ENCODE peak calls at places on chromosome 1, in eight cellular contexts. F is hepatocyte, K is MM.1S, W is OCI-LY7, O is GM23248, S is HCT116, V is SK-N-SH, U is PC-3. G is an unnamed sample. For H3K4me1, the result is how much of the 10 kb centered on the place peaks cover.

GRCh38 chr1:17861685-17862084 is 106.6 kb downstream of the ACTL8 start:
- DNase-seq in O (no peak), S (no peak), F (no peak), K (no peak), V (peak), W (no peak), U (no peak), G (peak)

GRCh38 chr1:18645172-18646090 is 14.8 kb downstream of the PAX7 start:
- DNase-seq in O (no peak), F (no peak), S (no peak), V (peak), U (no peak), W (no peak), K (no peak), G (peak)

GRCh38 chr1:34928865-34929496 is 469 bp downstream of the DLGAP3 start:
- DNase-seq in S (no peak), K (no peak), U (no peak), W (peak), F (peak), O (no peak), V (peak), G (no peak)

GRCh38 chr1:29485096-29485925 is 249.0 kb downstream of the PTPRU start:
- DNase-seq in K (no peak), W (no peak), U (no peak), S (no peak), F (no peak), V (no peak), O (no peak), G (no peak)

GRCh38 chr1:182227864-182228547 is 163.6 kb downstream of the GLUL start:
- DNase-seq in V (no peak), F (no peak), O (no peak), S (no peak), K (no peak), W (no peak), U (no peak), G (no peak)

GRCh38 chr1:37448691-37449417 is 25.5 kb upstream of the ZC3H12A start:
- DNase-seq in O (peak), W (no peak), K (no peak), V (no peak), F (no peak), S (no peak), U (peak), G (no peak)

GRCh38 chr1:223771814-223772770 is 59.8 kb downstream of the CAPN2 start:
- DNase-seq in O (peak), W (no peak), V (no peak), U (peak), S (peak), F (peak), K (peak), G (peak)

GRCh38 chr1:1183221-1183747 is 9.6 kb downstream of the TTLL10 start:
- DNase-seq in S (no peak), F (no peak), W (no peak), U (no peak), K (no peak), O (no peak), V (peak), G (peak)

GRCh38 chr1:14541348-14541747 is 57.1 kb upstream of the KAZN start:
- DNase-seq in W (no peak), O (no peak), F (no peak), S (no peak), U (no peak), K (no peak), V (no peak), G (no peak)

GRCh38 chr1:239276051-239276450 is 110.3 kb upstream of the CHRM3 start:
- DNase-seq in U (no peak), F (no peak), S (no peak), K (no peak), W (no peak), O (no peak), V (no peak), G (no peak)

GRCh38 chr1:15038232-15039016 is 115.1 kb upstream of the TMEM51 start:
- DNase-seq in O (peak), S (peak), K (peak), W (peak), V (peak), F (peak), U (peak), G (peak)

GRCh38 chr1:157369808-157370521 is 182.3 kb downstream of the FCRL5 start:
- DNase-seq in F (peak), W (peak), K (peak), V (peak), U (peak), S (peak), O (peak), G (peak)

GRCh38 chr1:33657833-33658232 is 185.4 kb downstream of the ZSCAN20 start:
- DNase-seq in W (no peak), S (no peak), O (no peak), U (no peak), F (no peak), V (no peak), K (no peak), G (no peak)

GRCh38 chr1:7378346-7379130 is 392.6 kb upstream of the VAMP3 start:
- DNase-seq in U (no peak), W (no peak), V (no peak), O (no peak), S (no peak), F (no peak), K (no peak), G (no peak)

GRCh38 chr1:44630116-44630515 is 44.2 kb downstream of the TMEM53 start:
- DNase-seq in W (no peak), F (no peak), U (no peak), K (no peak), O (peak), V (no peak), S (no peak), G (no peak)

GRCh38 chr1:118974641-118975040 is 13.5 kb downstream of the TBX15 start:
- DNase-seq in S (no peak), W (no peak), K (no peak), V (no peak), O (peak), U (no peak), F (no peak), G (no peak)

GRCh38 chr1:104718752-104719151 is 969.1 kb downstream of the AMY1C start:
- DNase-seq in O (no peak), K (no peak), S (no peak), F (no peak), W (no peak), U (no peak), V (no peak), G (no peak)

GRCh38 chr1:9827558-9828185 is 3.9 kb upstream of the CLSTN1 start:
- DNase-seq in U (no peak), V (no peak), S (no peak), F (no peak), W (no peak), O (peak), K (no peak), G (no peak)

GRCh38 chr1:168081373-168082007 is 55.2 kb downstream of the GPR161 start:
- DNase-seq in F (no peak), U (no peak), O (peak), W (no peak), K (no peak), S (no peak), V (no peak), G (no peak)

GRCh38 chr1:16615253-16616252 is 2.2 kb upstream of the NBPF1 start:
- DNase-seq in O (no peak), S (no peak), K (no peak), W (no peak), V (no peak), F (no peak), U (no peak), G (no peak)

GRCh38 chr1:210296682-210297081 is 32.0 kb upstream of the HHAT start:
- DNase-seq in V (no peak), O (no peak), W (no peak), K (no peak), S (no peak), U (no peak), F (no peak), G (no peak)

GRCh38 chr1:210301254-210301955 is 27.3 kb upstream of the HHAT start:
- DNase-seq in V (no peak), S (no peak), O (peak), W (no peak), F (peak), U (no peak), K (no peak), G (no peak)

GRCh38 chr1:210298936-210299335 is 29.8 kb upstream of the HHAT start:
- DNase-seq in S (no peak), U (no peak), V (no peak), F (no peak), O (peak), W (no peak), K (no peak), G (no peak)

GRCh38 chr1:210298296-210298695 is 30.4 kb upstream of the HHAT start:
- DNase-seq in V (no peak), S (no peak), K (no peak), W (no peak), F (no peak), O (peak), U (no peak), G (no peak)

DNA sequence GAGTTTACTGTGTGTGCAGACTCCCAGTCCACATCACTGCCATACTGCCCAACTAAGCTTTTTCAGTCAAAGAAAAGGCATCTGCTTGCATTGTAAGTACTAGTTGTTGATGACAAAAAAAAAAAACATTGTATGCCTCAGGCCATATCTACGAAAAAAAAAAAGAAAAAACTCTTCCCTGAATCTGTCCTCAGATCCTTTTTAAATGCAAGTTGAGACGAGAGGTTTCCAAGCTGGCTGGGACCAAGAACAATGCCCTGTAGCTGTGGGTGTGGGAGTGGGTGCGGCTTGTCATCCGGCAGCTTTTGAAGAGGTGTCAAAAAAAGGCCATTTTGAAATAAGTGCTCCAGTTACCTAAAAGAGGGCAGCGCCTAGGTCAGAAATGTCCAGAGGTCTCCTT is 29.2 kb upstream of the HHAT start:
- DNase-seq in W (no peak), K (no peak), U (no peak), O (no peak), V (no peak), F (no peak), S (no peak), G (no peak)
- H3K4me1 ChIP-seq in W (under half), K (under half), U (under half), O (under half), V (under half), F (under half), S (under half), G (under half)

DNA sequence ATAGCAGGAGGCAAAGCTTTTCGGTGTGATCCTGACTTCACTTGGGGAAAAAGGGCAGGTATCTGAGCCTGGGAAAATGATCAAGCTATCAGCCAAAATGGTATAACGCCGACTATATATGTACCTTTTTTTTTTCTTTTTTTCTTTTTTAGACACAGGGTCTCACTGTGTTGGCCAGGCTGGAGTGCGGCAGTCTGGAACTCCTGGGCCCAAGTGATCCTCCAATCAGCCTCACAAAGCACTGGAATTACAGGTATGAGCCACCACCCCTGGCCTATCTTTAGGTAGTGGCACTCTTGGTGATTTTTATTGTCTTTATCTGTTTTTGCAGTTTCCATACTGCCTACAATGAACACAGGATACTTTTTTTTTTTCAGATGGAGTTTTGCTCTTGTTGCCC is 1.3 kb upstream of the ICMT start:
- DNase-seq in O (no peak), V (no peak), K (no peak), W (no peak), S (no peak), U (no peak), F (no peak), G (no peak)
- H3K4me2 ChIP-seq in O (no peak), V (no peak), K (no peak), W (no peak), S (peak), U (no peak), F (no peak), G (no peak)

GRCh38 chr1:243503155-243503554 is 247.3 kb downstream of the SDCCAG8 start:
- DNase-seq in S (no peak), U (no peak), K (no peak), V (no peak), O (no peak), W (no peak), F (no peak), G (no peak)

GRCh38 chr1:243500506-243500905 is 244.7 kb downstream of the SDCCAG8 start:
- DNase-seq in S (no peak), O (peak), K (no peak), V (no peak), F (no peak), U (no peak), W (no peak), G (no peak)

GRCh38 chr1:243499248-243499647 is 243.4 kb downstream of the SDCCAG8 start:
- DNase-seq in S (no peak), K (no peak), U (no peak), O (no peak), V (no peak), W (no peak), F (no peak), G (no peak)

GRCh38 chr1:243499711-243500110 is 243.9 kb downstream of the SDCCAG8 start:
- DNase-seq in V (no peak), O (no peak), W (no peak), F (no peak), S (no peak), U (no peak), K (no peak), G (no peak)

DNA sequence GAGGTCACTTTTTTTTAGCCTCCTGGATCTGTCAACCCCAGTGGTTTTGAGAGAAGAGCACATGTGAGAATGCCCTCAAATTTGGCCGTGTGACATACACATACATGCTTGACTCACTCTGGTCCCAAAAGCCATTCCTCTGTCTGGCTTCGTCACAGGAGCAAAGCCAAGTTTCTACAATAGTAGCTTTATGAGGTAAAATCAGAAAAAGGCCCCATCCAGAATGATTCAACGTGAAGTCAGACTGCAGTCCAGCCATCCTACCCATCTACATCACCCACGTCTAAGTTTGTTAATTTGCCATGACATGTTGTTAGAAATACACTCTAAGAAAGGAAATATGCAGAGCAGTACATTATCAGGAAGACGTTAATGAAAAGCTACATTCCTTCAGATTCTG is 245.2 kb downstream of the SDCCAG8 start:
- DNase-seq in S (no peak), W (no peak), V (no peak), U (peak), K (no peak), O (peak), F (no peak), G (no peak)
- TF ChIP-seq EZH2phosphoT487 in S (no peak), W (no peak), V (no peak), U (no peak), K (no peak), O (no peak), F (no peak), G (no peak)

GRCh38 chr1:109501644-109502367 is 7.7 kb downstream of the AMIGO1 start:
- DNase-seq in S (no peak), U (no peak), W (no peak), V (no peak), O (no peak), K (no peak), F (no peak), G (no peak)

GRCh38 chr1:109499661-109500536 is 6.0 kb downstream of the CYB561D1 start:
- DNase-seq in V (peak), U (peak), K (peak), W (peak), O (peak), S (no peak), F (peak), G (peak)

GRCh38 chr1:109503935-109504334 is 5.6 kb downstream of the AMIGO1 start:
- DNase-seq in F (no peak), U (no peak), V (no peak), S (no peak), O (no peak), W (no peak), K (no peak), G (no peak)

GRCh38 chr1:109500886-109501285 is 7.0 kb downstream of the CYB561D1 start:
- DNase-seq in F (no peak), W (no peak), K (no peak), S (no peak), V (no peak), O (peak), U (no peak), G (no peak)

GRCh38 chr1:109502368-109502851 is 7.1 kb downstream of the AMIGO1 start:
- DNase-seq in W (no peak), O (no peak), S (no peak), U (no peak), K (no peak), F (no peak), V (no peak), G (no peak)
- H3K4me1 ChIP-seq in W (under half), O (under half), S (under half), U (under half), K (under half), F (under half), V (under half), G (under half)

DNA sequence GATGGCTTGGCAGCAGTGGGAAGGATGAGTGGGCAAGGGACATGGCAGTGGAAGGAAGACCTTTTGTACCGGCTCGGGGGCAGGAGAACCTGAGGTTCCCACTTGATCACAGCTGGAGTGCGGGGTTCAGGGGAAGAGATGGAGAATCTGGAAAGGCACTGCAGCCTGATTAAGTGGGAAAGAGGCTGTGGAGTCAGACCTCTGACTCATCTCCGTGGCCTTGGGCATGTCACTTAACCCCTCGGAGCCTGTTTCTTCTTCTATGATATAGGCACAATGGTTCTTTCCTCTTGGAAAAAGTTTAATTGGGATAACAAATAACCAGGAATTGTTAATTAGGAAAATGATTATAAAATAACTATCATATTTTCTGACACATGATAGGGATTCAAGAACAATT is 13.1 kb upstream of the TMEM61 start:
- DNase-seq in W (no peak), V (no peak), U (peak), O (peak), S (no peak), K (no peak), F (no peak), G (no peak)
- H3K4me2 ChIP-seq in W (no peak), V (no peak), U (no peak), O (no peak), S (peak), K (no peak), F (no peak), G (no peak)

DNA sequence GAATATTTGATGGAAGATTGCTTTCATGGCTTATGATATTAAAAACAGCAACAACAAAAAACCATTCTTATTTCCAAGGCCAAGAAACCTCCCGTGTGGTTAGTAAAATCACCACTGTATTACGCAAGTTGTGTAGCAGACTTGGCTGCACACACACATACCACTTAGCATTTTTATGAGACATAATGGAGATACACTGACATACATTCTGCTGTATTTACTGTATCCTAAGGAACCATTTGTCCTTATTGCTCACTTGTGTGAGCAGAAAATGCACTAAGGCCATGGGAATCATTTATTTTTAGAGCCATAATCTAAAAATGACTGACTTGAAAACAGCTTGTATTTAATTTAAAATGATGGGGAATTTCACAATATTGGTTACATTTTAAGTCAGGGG is 584 bp upstream of the C1orf141 start:
- DNase-seq in V (no peak), O (peak), U (peak), K (no peak), F (peak), W (no peak), S (no peak), G (no peak)
- TF ChIP-seq EZH2phosphoT487 in V (no peak), O (peak), U (no peak), K (no peak), F (no peak), W (no peak), S (no peak), G (no peak)

GRCh38 chr1:2580691-2581090 is 5.9 kb upstream of the PRXL2B start:
- DNase-seq in K (no peak), W (no peak), S (no peak), U (no peak), F (no peak), O (no peak), V (no peak), G (no peak)
- H3K4me1 ChIP-seq in K (under half), W (half or more), S (under half), U (under half), F (under half), O (under half), V (under half), G (under half)

GRCh38 chr1:230251644-230252191 is 174.4 kb downstream of the PGBD5 start:
- DNase-seq in U (no peak), F (no peak), V (no peak), W (no peak), K (no peak), S (no peak), O (no peak), G (no peak)
- H3K4me2 ChIP-seq in U (no peak), F (no peak), V (no peak), W (no peak), K (no peak), S (no peak), O (no peak), G (peak)

GRCh38 chr1:202282596-202283283 is 59.0 kb downstream of the UBE2T start:
- DNase-seq in V (no peak), S (no peak), F (no peak), O (no peak), U (no peak), K (no peak), W (no peak), G (no peak)

GRCh38 chr1:202282017-202282335 is 59.8 kb downstream of the UBE2T start:
- DNase-seq in S (no peak), O (no peak), F (no peak), U (no peak), K (no peak), W (no peak), V (no peak), G (no peak)

GRCh38 chr1:202283991-202284390 is 57.7 kb downstream of the UBE2T start:
- DNase-seq in O (peak), U (peak), F (peak), S (no peak), K (no peak), V (no peak), W (no peak), G (no peak)

GRCh38 chr1:202281316-202282016 is 60.3 kb downstream of the UBE2T start:
- DNase-seq in F (no peak), K (no peak), O (peak), W (no peak), V (no peak), S (no peak), U (peak), G (no peak)

GRCh38 chr1:202283379-202283844 is 58.3 kb downstream of the UBE2T start:
- DNase-seq in F (peak), U (peak), W (peak), O (peak), V (peak), K (peak), S (peak), G (no peak)
- TF ChIP-seq EZH2phosphoT487 in F (no peak), U (peak), W (no peak), O (peak), V (no peak), K (no peak), S (no peak), G (no peak)